ENCODE peak calls at places on chromosomes 1 and 21, in eight cellular contexts. C is GM23248, T is fibroblast of lung, W is osteoblast, Q is endothelial cell of umbilical vein, S is MM.1S, M is OCI-LY7, D is IMR-90. G is an unnamed sample. For H3K36me3 and H4K20me1, the result is how much of the 10 kb centered on the place peaks cover.

GRCh38 chr1:205370780-205371179 is 14.1 kb upstream of the KLHDC8A start:
- DNase-seq in Q (no peak), D (no peak), M (no peak), T (no peak), W (no peak), C (no peak), S (no peak), G (no peak)

GRCh38 chr21:45227735-45228134 is 60.0 kb downstream of the POFUT2 start:
- DNase-seq in M (no peak), W (no peak), Q (no peak), C (no peak), T (no peak), D (no peak), S (no peak), G (no peak)

GRCh38 chr1:100713636-100714035 is 5.9 kb upstream of the VCAM1 start:
- DNase-seq in S (no peak), W (no peak), C (no peak), D (no peak), Q (peak), T (no peak), M (no peak), G (no peak)

GRCh38 chr1:211577826-211578639 is 928 bp downstream of the SLC30A1 start:
- DNase-seq in D (peak), T (peak), C (peak), W (peak), S (peak), M (peak), Q (peak), G (peak)

GRCh38 chr1:54767526-54767925 is 3.2 kb upstream of the PARS2 start:
- DNase-seq in T (no peak), W (peak), C (no peak), Q (no peak), D (no peak), S (no peak), M (no peak), G (no peak)

GRCh38 chr21:18060402-18060801 is 184.2 kb upstream of the CHODL start:
- DNase-seq in S (no peak), W (no peak), T (no peak), D (no peak), Q (no peak), M (no peak), C (no peak), G (no peak)

GRCh38 chr1:84225636-84226035 is 75.9 kb upstream of the SAMD13 start:
- DNase-seq in T (no peak), M (peak), S (no peak), W (no peak), D (no peak), C (no peak), Q (no peak), G (no peak)

GRCh38 chr1:39183503-39184353 is 20.8 kb upstream of the MACF1 start:
- DNase-seq in Q (peak), S (peak), D (peak), C (peak), M (peak), T (peak), W (no peak), G (peak)

GRCh38 chr1:7770939-7771672 is at the start of gene VAMP3:
- DNase-seq in M (peak), S (peak), C (peak), D (peak), Q (peak), T (peak), W (peak), G (peak)

GRCh38 chr1:159172599-159173291 is 1.3 kb downstream of the CADM3 start:
- DNase-seq in W (no peak), T (no peak), M (no peak), Q (no peak), C (no peak), S (no peak), D (no peak), G (no peak)

GRCh38 chr1:3530086-3530930 is 75.8 kb downstream of the ARHGEF16 start:
- DNase-seq in S (no peak), D (no peak), M (no peak), Q (peak), T (no peak), W (peak), C (peak), G (peak)

GRCh38 chr21:22476726-22477646 is 1478.8 kb downstream of the NCAM2 start:
- DNase-seq in S (no peak), M (no peak), T (no peak), C (no peak), D (no peak), W (no peak), Q (no peak), G (no peak)

GRCh38 chr1:93801471-93801870 is 77.5 kb downstream of the DNTTIP2 start:
- DNase-seq in M (no peak), D (peak), W (no peak), S (no peak), C (no peak), Q (no peak), T (no peak), G (no peak)

GRCh38 chr1:67175713-67176112 is 9.5 kb downstream of the IL23R start:
- DNase-seq in Q (no peak), M (no peak), D (no peak), W (no peak), C (no peak), T (no peak), S (no peak), G (no peak)

GRCh38 chr1:24551910-24552571 is 3.8 kb upstream of the NCMAP start:
- DNase-seq in C (peak), S (no peak), D (peak), W (no peak), Q (no peak), M (no peak), T (peak), G (peak)

GRCh38 chr1:1490633-1491230 is 19.2 kb downstream of the ATAD3B start:
- DNase-seq in T (no peak), C (no peak), D (no peak), S (no peak), M (no peak), Q (no peak), W (peak), G (no peak)
- H3K36me3 ChIP-seq in T (under half), C (under half), D (half or more), S (under half), M (half or more), Q (under half), W (half or more), G (under half)

GRCh38 chr1:33330906-33331305 is 10.0 kb upstream of the A3GALT2 start:
- DNase-seq in M (no peak), C (no peak), Q (no peak), S (no peak), W (peak), T (no peak), D (no peak), G (no peak)
- H4K20me1 ChIP-seq in M (under half), C (under half), Q (under half), S (under half), W (half or more), T (under half), D (half or more), G (under half)

GRCh38 chr1:214361636-214362035 is 80.7 kb downstream of the SMYD2 start:
- DNase-seq in D (no peak), M (no peak), W (no peak), S (no peak), Q (no peak), T (no peak), C (no peak), G (no peak)
- H3K36me3 ChIP-seq in D (half or more), M (under half), W (half or more), S (under half), Q (under half), T (under half), C (half or more), G (under half)

GRCh38 chr1:45458894-45459293 is 32.1 kb downstream of the TESK2 start:
- DNase-seq in S (no peak), W (no peak), M (no peak), D (no peak), C (no peak), Q (no peak), T (no peak), G (no peak)
- H4K20me1 ChIP-seq in S (under half), W (under half), M (under half), D (under half), C (under half), Q (under half), T (under half), G (under half)

GRCh38 chr1:21843208-21843607 is 31.1 kb downstream of the LDLRAD2 start:
- DNase-seq in T (no peak), M (no peak), W (no peak), D (no peak), Q (no peak), S (no peak), C (no peak), G (no peak)
- H3K36me3 ChIP-seq in T (half or more), M (under half), W (half or more), D (half or more), Q (half or more), S (under half), C (half or more), G (under half)

GRCh38 chr21:15005391-15005790 is 59.4 kb downstream of the NRIP1 start:
- DNase-seq in S (no peak), M (no peak), Q (peak), C (peak), T (no peak), D (peak), W (no peak), G (no peak)
- H4K20me1 ChIP-seq in S (under half), M (under half), Q (under half), C (under half), T (under half), D (under half), W (under half), G (under half)

GRCh38 chr21:34841154-34841553 is 172.4 kb downstream of the CLIC6 start:
- DNase-seq in T (no peak), S (no peak), D (no peak), Q (no peak), W (no peak), C (no peak), M (no peak), G (no peak)

GRCh38 chr21:34844924-34845238 is 176.1 kb downstream of the CLIC6 start:
- DNase-seq in W (no peak), C (no peak), M (peak), T (no peak), D (no peak), S (peak), Q (no peak), G (no peak)

GRCh38 chr21:34845521-34846213 is 176.9 kb downstream of the CLIC6 start:
- DNase-seq in S (peak), M (peak), T (peak), C (peak), Q (peak), W (peak), D (peak), G (peak)

GRCh38 chr21:34844033-34844923 is 175.5 kb downstream of the CLIC6 start:
- DNase-seq in T (peak), S (no peak), W (no peak), D (peak), C (peak), M (no peak), Q (no peak), G (no peak)

DNA sequence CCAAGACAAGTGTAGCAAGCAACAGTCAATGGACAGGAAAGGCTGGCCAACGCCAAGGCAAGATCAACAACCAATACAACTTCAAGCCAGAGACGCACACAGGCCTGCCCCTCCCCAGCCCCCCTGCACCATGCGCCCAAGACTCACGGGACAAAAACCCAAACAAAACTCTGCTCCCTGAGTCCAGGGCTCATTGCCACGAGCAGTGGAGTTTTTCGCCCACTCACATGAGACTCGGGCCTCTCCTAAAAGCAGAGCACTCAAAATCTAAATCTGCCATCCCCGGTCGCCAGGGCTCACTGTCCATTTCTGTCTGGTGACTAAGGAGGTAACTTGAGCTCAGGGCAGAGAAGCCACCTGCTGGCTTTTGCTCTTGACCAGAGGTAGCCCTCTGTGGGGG is 174.8 kb downstream of the CLIC6 start:
- DNase-seq in S (no peak), T (no peak), W (no peak), C (no peak), D (peak), Q (no peak), M (no peak), G (no peak)
- H3K36me3 ChIP-seq in S (under half), T (under half), W (half or more), C (under half), D (half or more), Q (under half), M (under half), G (under half)

GRCh38 chr1:226960944-226961765 is 21.1 kb downstream of the COQ8A start:
- DNase-seq in S (no peak), C (no peak), T (no peak), Q (no peak), D (no peak), W (no peak), M (no peak), G (no peak)
- H4K20me1 ChIP-seq in S (under half), C (under half), T (under half), Q (under half), D (under half), W (under half), M (under half), G (under half)

GRCh38 chr1:151293093-151293492 is 11.0 kb downstream of the ZNF687 start:
- DNase-seq in S (no peak), Q (no peak), D (no peak), W (peak), T (no peak), M (no peak), C (no peak), G (no peak)
- H3K36me3 ChIP-seq in S (under half), Q (under half), D (half or more), W (half or more), T (under half), M (half or more), C (under half), G (under half)

DNA sequence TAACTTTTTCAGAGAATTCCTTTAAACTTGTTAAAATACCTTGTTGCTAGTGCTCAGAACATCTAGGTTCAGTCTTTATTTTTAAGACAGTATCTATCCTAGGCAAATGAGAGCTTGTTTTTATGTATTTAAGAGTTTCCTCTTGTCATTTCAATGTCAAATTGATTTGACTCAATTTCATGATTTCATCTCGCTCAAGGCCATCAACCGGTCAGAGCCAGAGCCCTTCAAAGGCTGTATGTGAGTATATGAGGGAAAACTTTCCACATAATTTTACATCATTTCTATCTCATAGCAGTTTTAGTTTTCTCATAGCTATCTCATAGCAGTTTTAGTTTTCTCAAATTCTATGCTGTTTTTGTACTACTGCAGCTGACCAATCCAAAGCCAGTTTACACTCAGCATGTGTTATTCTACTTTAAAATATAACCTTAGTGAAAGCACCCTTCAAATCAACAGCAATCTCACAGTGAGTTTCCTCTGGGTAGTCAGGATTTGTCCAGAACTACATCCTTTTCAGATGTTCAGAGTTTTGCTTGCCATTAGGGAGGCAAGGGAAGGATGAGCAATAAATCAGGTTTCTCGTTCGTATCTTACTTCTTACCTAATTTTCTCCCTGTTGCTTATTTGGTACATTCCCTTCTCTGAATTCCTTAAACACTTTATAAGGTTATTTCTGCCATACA is 12.7 kb downstream of the HNRNPU start:
- DNase-seq in M (no peak), W (no peak), C (no peak), Q (no peak), D (no peak), T (no peak), S (no peak), G (no peak)
- H4K20me1 ChIP-seq in M (half or more), W (under half), C (under half), Q (under half), D (under half), T (under half), S (under half), G (under half)